ENCODE peak calls at places on chromosomes 6 and 20, in six cellular contexts. L is GM23248, K is H1, J is HepG2, Z is HCT116, A is mammary epithelial cell. X is an unnamed sample.

GRCh38 chr6:228881-229651 is 63.2 kb upstream of the DUSP22 start:
- DNase-seq in L (no peak), K (no peak), J (no peak), Z (no peak), A (no peak), X (no peak)

GRCh38 chr20:61762886-61763739 is 302.6 kb downstream of the TAF4 start:
- DNase-seq in L (no peak), K (no peak), J (no peak), Z (no peak), A (no peak), X (no peak)

GRCh38 chr6:148435386-148435785 is 92.7 kb downstream of the SASH1 start:
- DNase-seq in L (peak), K (no peak), J (no peak), Z (no peak), A (no peak), X (no peak)

GRCh38 chr6:1007159-1007558 is 304.7 kb upstream of the FOXQ1 start:
- DNase-seq in L (no peak), K (no peak), J (no peak), Z (no peak), A (no peak), X (no peak)

GRCh38 chr6:136607204-136607931 is 57.1 kb upstream of the MAP7 start:
- DNase-seq in L (peak), K (no peak), J (peak), Z (no peak), A (peak), X (no peak)

GRCh38 chr6:148934534-148934933 is 187.7 kb downstream of the UST start:
- DNase-seq in L (peak), K (no peak), J (no peak), Z (no peak), A (no peak), X (peak)

GRCh38 chr6:21596379-21597242 is 3.1 kb downstream of the SOX4 start:
- DNase-seq in L (peak), K (no peak), J (no peak), Z (no peak), A (peak), X (peak)

GRCh38 chr20:58869662-58870227 is 17.2 kb downstream of the GNAS start:
- DNase-seq in L (no peak), K (no peak), J (no peak), Z (no peak), A (no peak), X (no peak)

GRCh38 chr6:17527076-17527475 is 73.0 kb upstream of the FAM8A1 start:
- DNase-seq in L (peak), K (no peak), J (no peak), Z (no peak), A (no peak), X (no peak)

GRCh38 chr20:64036346-64037198 is 590 bp downstream of the C20orf204 start:
- DNase-seq in L (no peak), K (no peak), J (peak), Z (no peak), A (no peak), X (no peak)
- H3K9ac ChIP-seq in L (no peak), K (no peak), J (peak), Z (no peak), A (no peak), X (no peak)

DNA sequence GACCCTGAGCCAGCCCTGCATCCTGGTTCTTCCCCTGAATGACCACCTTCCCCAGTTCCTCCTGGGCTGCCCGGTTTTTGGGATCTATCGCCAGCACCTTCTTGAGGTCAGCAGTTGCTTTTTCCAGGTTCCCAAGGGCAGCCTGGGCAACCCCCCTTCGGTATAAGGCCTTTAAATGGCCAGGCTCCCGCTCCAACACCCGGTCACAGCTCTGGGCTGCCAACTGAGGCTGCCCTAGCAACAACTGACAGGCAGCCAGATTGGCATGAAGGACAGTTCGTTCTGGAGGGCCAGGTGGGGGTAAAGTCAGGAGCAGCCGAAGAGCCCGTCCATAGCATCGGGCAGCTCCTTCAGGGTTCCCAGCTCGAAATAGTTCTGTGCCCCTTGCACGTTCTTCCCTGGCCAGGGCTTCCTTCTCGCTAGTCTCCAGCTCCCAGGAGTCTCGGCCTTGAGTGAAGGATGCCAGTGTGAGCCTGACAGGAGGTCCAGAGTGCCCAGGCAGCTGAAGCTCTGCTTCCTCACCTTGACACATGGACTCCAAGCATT is 778 bp upstream of the ATF6B start:
- DNase-seq in L (no peak), K (no peak), J (no peak), Z (no peak), A (no peak), X (no peak)
- H3K9ac ChIP-seq in L (peak), K (no peak), J (peak), Z (peak), A (no peak), X (peak)

DNA sequence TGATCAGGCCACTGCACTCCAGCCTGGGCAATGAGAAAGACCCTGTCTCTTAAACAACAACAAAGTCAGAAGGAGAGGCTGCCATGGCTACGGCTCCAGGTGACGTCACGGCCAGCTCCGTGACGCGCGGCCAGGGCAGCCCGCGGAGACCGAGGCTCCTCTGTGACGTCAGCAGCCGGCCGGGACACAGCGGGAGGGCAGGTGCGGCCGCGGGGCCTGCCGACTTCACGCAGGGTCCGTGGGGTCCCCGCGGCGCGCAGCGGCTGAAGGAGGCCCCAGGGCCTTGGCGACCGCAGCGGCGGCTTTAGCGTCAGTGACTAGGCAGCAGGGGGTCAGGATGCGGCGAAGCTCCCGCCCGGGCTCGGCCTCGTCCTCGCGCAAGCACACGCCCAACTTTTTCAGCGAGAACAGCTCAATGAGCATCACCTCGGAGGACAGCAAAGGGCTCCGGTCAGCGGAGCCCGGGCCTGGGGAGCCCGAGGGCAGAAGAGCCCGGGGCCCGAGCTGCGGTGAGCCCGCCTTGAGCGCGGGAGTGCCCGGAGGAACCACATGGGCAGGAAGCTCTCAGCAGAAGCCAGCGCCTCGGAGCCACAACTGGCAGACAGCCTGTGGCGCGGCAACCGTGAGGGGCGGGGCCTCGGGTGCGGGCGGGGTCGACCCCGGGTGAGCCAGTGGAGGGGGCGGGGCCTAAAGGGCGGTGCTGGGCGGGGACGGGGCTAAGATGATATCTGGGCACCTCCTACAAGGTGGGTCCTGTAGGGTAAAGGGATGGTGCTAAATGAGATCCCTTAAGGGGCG is at the start of gene SPAG4:
- DNase-seq in L (peak), K (peak), J (no peak), Z (no peak), A (peak), X (peak)
- H3K9ac ChIP-seq in L (peak), K (peak), J (peak), Z (peak), A (peak), X (peak)

GRCh38 chr6:159116343-159116742 is 52.9 kb upstream of the FNDC1 start:
- DNase-seq in L (no peak), K (no peak), J (no peak), Z (no peak), A (no peak), X (peak)

GRCh38 chr6:159110748-159111147 is 58.5 kb upstream of the FNDC1 start:
- DNase-seq in L (no peak), K (no peak), J (no peak), Z (no peak), A (no peak), X (no peak)

GRCh38 chr6:159112714-159113113 is 56.5 kb upstream of the FNDC1 start:
- DNase-seq in L (no peak), K (no peak), J (no peak), Z (no peak), A (no peak), X (no peak)

GRCh38 chr6:159114569-159114968 is 54.6 kb upstream of the FNDC1 start:
- DNase-seq in L (no peak), K (no peak), J (no peak), Z (no peak), A (no peak), X (peak)

DNA sequence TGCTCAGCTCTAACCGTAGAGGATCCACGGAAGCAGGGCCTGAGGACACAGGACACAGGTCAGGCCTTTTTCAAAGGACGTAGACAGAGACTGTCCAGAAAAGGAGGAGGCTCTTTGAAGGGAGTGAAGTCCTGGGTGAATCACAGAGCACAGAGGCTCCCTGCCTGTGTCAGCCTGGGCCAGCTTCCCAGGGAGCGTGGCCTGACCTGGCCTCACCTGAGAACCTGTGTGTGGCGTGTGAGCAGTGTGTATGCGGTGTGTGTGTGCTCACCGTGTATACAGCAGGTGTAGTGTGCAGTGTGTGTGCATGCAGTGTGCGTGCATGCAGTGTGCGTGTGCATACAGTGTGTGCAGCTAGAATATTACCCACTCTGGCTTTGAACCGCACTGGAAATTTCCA is 56.0 kb upstream of the FNDC1 start:
- DNase-seq in L (no peak), K (no peak), J (no peak), Z (no peak), A (no peak), X (no peak)
- H3K9ac ChIP-seq in L (no peak), K (no peak), J (no peak), Z (no peak), A (no peak), X (no peak)

GRCh38 chr6:112640895-112641294 is 293.8 kb downstream of the RFPL4B start:
- DNase-seq in L (peak), K (no peak), J (no peak), Z (no peak), A (peak), X (no peak)
- H3K9ac ChIP-seq in L (no peak), K (no peak), J (no peak), Z (no peak), A (no peak), X (no peak)

GRCh38 chr6:134235937-134236751 is 81.8 kb downstream of the SGK1 start:
- DNase-seq in L (peak), K (no peak), J (no peak), Z (no peak), A (peak), X (no peak)

GRCh38 chr6:134240664-134241431 is 77.1 kb downstream of the SGK1 start:
- DNase-seq in L (no peak), K (no peak), J (no peak), Z (no peak), A (peak), X (no peak)

GRCh38 chr6:134233180-134233579 is 84.7 kb downstream of the SGK1 start:
- DNase-seq in L (no peak), K (no peak), J (no peak), Z (no peak), A (no peak), X (no peak)

GRCh38 chr6:134238960-134239795 is 78.7 kb downstream of the SGK1 start:
- DNase-seq in L (no peak), K (no peak), J (no peak), Z (no peak), A (no peak), X (no peak)

GRCh38 chr6:134238006-134238405 is 79.9 kb downstream of the SGK1 start:
- DNase-seq in L (no peak), K (no peak), J (no peak), Z (no peak), A (no peak), X (no peak)
- H3K9ac ChIP-seq in L (no peak), K (no peak), J (no peak), Z (no peak), A (no peak), X (no peak)

DNA sequence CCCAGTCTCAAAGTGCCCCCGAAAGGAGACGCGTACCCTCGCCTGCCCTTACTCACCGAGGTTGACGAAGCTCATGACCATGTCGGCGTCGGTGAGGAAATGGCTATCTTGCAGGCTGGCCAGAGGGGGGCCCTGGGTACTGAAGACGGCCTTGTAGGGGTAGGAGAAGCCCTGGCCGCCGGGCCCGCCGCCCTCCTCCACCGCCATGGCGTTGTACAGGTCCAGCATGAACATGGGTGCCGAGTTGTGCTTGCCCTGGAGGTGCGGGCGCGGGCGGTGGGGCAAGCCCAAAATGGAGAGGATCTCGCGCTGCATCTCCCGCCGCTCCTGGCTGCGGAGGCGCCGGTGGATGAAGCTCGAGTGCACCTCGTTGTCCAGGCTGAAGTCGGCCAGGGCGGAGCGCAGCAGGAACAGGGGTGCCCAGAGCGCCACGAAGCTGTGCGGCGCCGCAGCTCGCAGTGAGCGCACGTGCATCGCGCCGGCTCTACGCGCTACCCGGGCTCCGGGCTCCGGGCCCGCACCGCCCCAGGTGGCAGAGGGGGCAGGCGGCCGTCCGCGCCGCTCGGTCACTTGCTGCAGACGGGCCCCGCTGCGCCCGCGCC is 691 bp downstream of the BMP7 start:
- DNase-seq in L (no peak), K (no peak), J (no peak), Z (no peak), A (peak), X (no peak)
- H3K9ac ChIP-seq in L (no peak), K (no peak), J (no peak), Z (peak), A (no peak), X (no peak)

GRCh38 chr20:52494244-52494643 is 302.7 kb upstream of the ZFP64 start:
- DNase-seq in L (peak), K (no peak), J (no peak), Z (no peak), A (peak), X (no peak)
- H3K9ac ChIP-seq in L (peak), K (no peak), J (no peak), Z (no peak), A (no peak), X (no peak)

GRCh38 chr20:23156842-23157423 is 70.8 kb upstream of the CD93 start:
- DNase-seq in L (peak), K (no peak), J (no peak), Z (no peak), A (no peak), X (no peak)

GRCh38 chr20:23152902-23153301 is 66.8 kb upstream of the CD93 start:
- DNase-seq in L (no peak), K (no peak), J (no peak), Z (no peak), A (no peak), X (no peak)

GRCh38 chr20:23156170-23156841 is 70.2 kb upstream of the CD93 start:
- DNase-seq in L (peak), K (no peak), J (peak), Z (peak), A (peak), X (no peak)

GRCh38 chr20:23153696-23154341 is 67.7 kb upstream of the CD93 start:
- DNase-seq in L (peak), K (no peak), J (no peak), Z (no peak), A (no peak), X (no peak)

GRCh38 chr20:23155141-23155590 is 69.0 kb upstream of the CD93 start:
- DNase-seq in L (no peak), K (no peak), J (no peak), Z (no peak), A (no peak), X (peak)
- H3K9ac ChIP-seq in L (no peak), K (no peak), J (no peak), Z (no peak), A (no peak), X (peak)